ENCODE peak calls at places on chromosomes 12 and 14, in seven cellular contexts. U is iris pigment epithelial cell; E is nephron progenitor cell; I is AG04450; W is WTC11; N is stimulated activated CD8-positive, alpha-beta memory T cell treated with anti-CD3 and anti-CD28 coated beads, Interleukin-2, amount 100 ng/mL, for 1 hour; S is fibroblast of mammary gland. P is an unnamed sample.

GRCh38 chr14:74465335-74465734 is 27.8 kb downstream of the NPC2 start:
- DNase-seq in N (no peak), I (no peak), W (no peak), S (no peak), U (no peak), E (no peak), P (no peak)

GRCh38 chr12:131264625-131265024 is 310.9 kb downstream of the ADGRD1 start:
- DNase-seq in I (no peak), U (no peak), S (no peak), W (no peak), N (no peak), E (no peak), P (no peak)

GRCh38 chr12:4763549-4763948 is 43.3 kb downstream of the GALNT8 start:
- DNase-seq in S (peak; percentile 37), I (no peak), N (no peak), W (peak; percentile 94), E (peak; percentile 66), U (no peak), P (no peak)

GRCh38 chr14:22547948-22548750 is 40.9 kb downstream of the DAD1 start:
- DNase-seq in E (no peak), N (no peak), S (no peak), U (no peak), W (no peak), I (no peak), P (no peak)

GRCh38 chr14:105094193-105094907 is 29.1 kb upstream of the GPR132 start:
- DNase-seq in E (peak; percentile 26), N (no peak), W (no peak), U (no peak), S (no peak), I (no peak), P (no peak)

GRCh38 chr14:100982356-100982755 is 78.8 kb upstream of the RTL1 start:
- DNase-seq in N (no peak), S (no peak), E (no peak), W (no peak), I (no peak), U (no peak), P (no peak)

GRCh38 chr12:75706786-75707605 is 195.6 kb upstream of the KRR1 start:
- DNase-seq in I (no peak), U (peak; percentile 73), E (no peak), W (no peak), N (no peak), S (peak; percentile 90), P (no peak)

GRCh38 chr12:106879612-106880011 is 76.1 kb upstream of the TMEM263 start:
- DNase-seq in U (peak; percentile 24), W (no peak), N (no peak), E (no peak), I (no peak), S (no peak), P (no peak)

GRCh38 chr12:125193798-125194562 is 128.7 kb downstream of the AACS start:
- DNase-seq in I (no peak), N (no peak), U (no peak), W (peak; percentile 68), E (peak; percentile 42), S (peak; percentile 69), P (no peak)

GRCh38 chr12:56991319-56991906 is 14.9 kb downstream of the ZBTB39 start:
- DNase-seq in S (no peak), W (no peak), I (no peak), E (no peak), U (no peak), N (no peak), P (no peak)

GRCh38 chr14:103395245-103395644 is 10.0 kb downstream of the MARK3 start:
- DNase-seq in W (no peak), E (no peak), I (no peak), U (peak; percentile 78), N (no peak), S (peak; percentile 62), P (no peak)

GRCh38 chr14:45400509-45400908 is 147.5 kb upstream of the MIS18BP1 start:
- DNase-seq in U (no peak), W (no peak), I (no peak), N (no peak), E (no peak), S (no peak), P (no peak)

GRCh38 chr12:14327717-14328116 is 37.8 kb upstream of the ATF7IP start:
- DNase-seq in N (no peak), E (no peak), U (peak; percentile 96), W (no peak), I (no peak), S (peak; percentile 60), P (no peak)

GRCh38 chr14:101716956-101717662 is 44.4 kb upstream of the PPP2R5C start:
- DNase-seq in E (no peak), I (no peak), U (peak; percentile 16), N (no peak), S (no peak), W (no peak), P (no peak)

GRCh38 chr14:59631237-59631636 is 54.6 kb upstream of the CCDC175 start:
- DNase-seq in E (peak; percentile 16), I (no peak), N (no peak), W (peak; percentile 40), S (peak; percentile 11), U (peak; percentile 21), P (no peak)

GRCh38 chr14:105346880-105347586 is 32.5 kb downstream of the PACS2 start:
- DNase-seq in S (no peak), E (no peak), I (no peak), W (no peak), U (no peak), N (no peak), P (no peak)

GRCh38 chr12:11861864-11862600 is 208.7 kb upstream of the BCL2L14 start:
- DNase-seq in I (no peak), U (no peak), W (no peak), E (no peak), N (no peak), S (no peak), P (no peak)

GRCh38 chr12:3000548-3001275 is 41.5 kb downstream of the TEAD4 start:
- DNase-seq in E (no peak), I (no peak), N (no peak), S (no peak), U (no peak), W (no peak), P (no peak)

GRCh38 chr14:72535485-72535884 is 358.4 kb downstream of the DPF3 start:
- DNase-seq in S (no peak), N (no peak), I (no peak), U (no peak), E (no peak), W (no peak), P (no peak)

GRCh38 chr12:39646963-39647362 is 27.4 kb upstream of the ABCD2 start:
- DNase-seq in I (no peak), N (no peak), U (peak; percentile 55), W (no peak), S (peak; percentile 79), E (no peak), P (no peak)

GRCh38 chr14:37230551-37231194 is 32.9 kb downstream of the MIPOL1 start:
- DNase-seq in E (peak; percentile 18), U (peak; percentile 75), S (peak; percentile 77), N (no peak), W (no peak), I (peak; percentile 38), P (peak; percentile 17)

GRCh38 chr12:130335517-130336392 is 1.9 kb upstream of the PIWIL1 start:
- DNase-seq in E (peak; percentile 57), N (no peak), S (peak; percentile 61), W (no peak), I (no peak), U (peak; percentile 59), P (peak; percentile 18)